ENCODE peak calls at places on chromosome 13, in eight cellular contexts. One of them, this sample, is unnamed.

GRCh38 chr13:113196970-113197737 is 11.3 kb downstream of the PCID2 start:
- DNase-seq in CD8-positive, alpha-beta T cell: no peak
- DNase-seq in GM20000: no peak
- DNase-seq in fibroblast of pulmonary artery: no peak
- DNase-seq in left ventricle myocardium inferior: no peak
- DNase-seq in mammary epithelial cell: no peak
- DNase-seq in lower leg skin: no peak
- DNase-seq in HFF-Myc: no peak
- DNase-seq in this sample: no peak

GRCh38 chr13:75180805-75181455 is 301.0 kb downstream of the TBC1D4 start:
- DNase-seq in HFF-Myc: no peak
- DNase-seq in lower leg skin: no peak
- DNase-seq in mammary epithelial cell: no peak
- DNase-seq in GM20000: no peak
- DNase-seq in fibroblast of pulmonary artery: peak; percentile 39
- DNase-seq in CD8-positive, alpha-beta T cell: no peak
- DNase-seq in left ventricle myocardium inferior: no peak
- DNase-seq in this sample: no peak

GRCh38 chr13:92967923-92968322 is 258.7 kb upstream of the GPC6 start:
- DNase-seq in CD8-positive, alpha-beta T cell: no peak
- DNase-seq in mammary epithelial cell: peak; percentile 9
- DNase-seq in lower leg skin: no peak
- DNase-seq in GM20000: no peak
- DNase-seq in fibroblast of pulmonary artery: peak; percentile 23
- DNase-seq in left ventricle myocardium inferior: no peak
- DNase-seq in HFF-Myc: no peak
- DNase-seq in this sample: no peak

GRCh38 chr13:31767175-31767900 is 28.0 kb downstream of the RXFP2 start:
- DNase-seq in fibroblast of pulmonary artery: peak; percentile 88
- DNase-seq in lower leg skin: no peak
- DNase-seq in mammary epithelial cell: peak; percentile 87
- DNase-seq in CD8-positive, alpha-beta T cell: no peak
- DNase-seq in GM20000: no peak
- DNase-seq in left ventricle myocardium inferior: no peak
- DNase-seq in HFF-Myc: no peak
- DNase-seq in this sample: no peak

GRCh38 chr13:71870036-71870435 is 3.0 kb upstream of the DACH1 start:
- DNase-seq in GM20000: no peak
- DNase-seq in HFF-Myc: no peak
- DNase-seq in mammary epithelial cell: no peak
- DNase-seq in fibroblast of pulmonary artery: no peak
- DNase-seq in CD8-positive, alpha-beta T cell: no peak
- DNase-seq in lower leg skin: no peak
- DNase-seq in left ventricle myocardium inferior: no peak
- DNase-seq in this sample: no peak

GRCh38 chr13:102774210-102774560 is 599 bp upstream of the TEX30 start:
- DNase-seq in CD8-positive, alpha-beta T cell: no peak
- DNase-seq in GM20000: no peak
- DNase-seq in lower leg skin: peak; percentile 84
- DNase-seq in left ventricle myocardium inferior: no peak
- DNase-seq in HFF-Myc: no peak
- DNase-seq in mammary epithelial cell: no peak
- DNase-seq in fibroblast of pulmonary artery: no peak
- DNase-seq in this sample: no peak

GRCh38 chr13:39144941-39145533 is 106.8 kb downstream of the NHLRC3 start:
- DNase-seq in left ventricle myocardium inferior: peak; percentile 40
- DNase-seq in CD8-positive, alpha-beta T cell: no peak
- DNase-seq in lower leg skin: peak; percentile 86
- DNase-seq in mammary epithelial cell: peak; percentile 54
- DNase-seq in GM20000: peak; percentile 61
- DNase-seq in fibroblast of pulmonary artery: peak; percentile 85
- DNase-seq in HFF-Myc: peak; percentile 21
- DNase-seq in this sample: peak; percentile 56

GRCh38 chr13:100608906-100609305 is 20.3 kb upstream of the GGACT start:
- DNase-seq in fibroblast of pulmonary artery: peak; percentile 22
- DNase-seq in CD8-positive, alpha-beta T cell: no peak
- DNase-seq in left ventricle myocardium inferior: no peak
- DNase-seq in lower leg skin: no peak
- DNase-seq in HFF-Myc: no peak
- DNase-seq in mammary epithelial cell: no peak
- DNase-seq in GM20000: peak; percentile 70
- DNase-seq in this sample: peak; percentile 75

GRCh38 chr13:109203587-109203986 is 574.2 kb downstream of the MYO16 start:
- DNase-seq in left ventricle myocardium inferior: no peak
- DNase-seq in CD8-positive, alpha-beta T cell: no peak
- DNase-seq in lower leg skin: no peak
- DNase-seq in mammary epithelial cell: no peak
- DNase-seq in HFF-Myc: no peak
- DNase-seq in GM20000: no peak
- DNase-seq in fibroblast of pulmonary artery: no peak
- DNase-seq in this sample: no peak

GRCh38 chr13:75544681-75545333 is 4.8 kb upstream of the UCHL3 start:
- DNase-seq in left ventricle myocardium inferior: no peak
- DNase-seq in CD8-positive, alpha-beta T cell: no peak
- DNase-seq in HFF-Myc: no peak
- DNase-seq in lower leg skin: no peak
- DNase-seq in fibroblast of pulmonary artery: peak; percentile 89
- DNase-seq in mammary epithelial cell: peak; percentile 66
- DNase-seq in GM20000: no peak
- DNase-seq in this sample: no peak

GRCh38 chr13:94559201-94559795 is 36.7 kb downstream of the TGDS start:
- DNase-seq in GM20000: no peak
- DNase-seq in HFF-Myc: no peak
- DNase-seq in fibroblast of pulmonary artery: no peak
- DNase-seq in lower leg skin: no peak
- DNase-seq in left ventricle myocardium inferior: no peak
- DNase-seq in mammary epithelial cell: no peak
- DNase-seq in CD8-positive, alpha-beta T cell: no peak
- DNase-seq in this sample: no peak

GRCh38 chr13:79973533-79973963 is 367.4 kb downstream of the SPRY2 start:
- DNase-seq in GM20000: peak; percentile 9
- DNase-seq in HFF-Myc: no peak
- DNase-seq in lower leg skin: no peak
- DNase-seq in CD8-positive, alpha-beta T cell: no peak
- DNase-seq in left ventricle myocardium inferior: peak; percentile 45
- DNase-seq in fibroblast of pulmonary artery: no peak
- DNase-seq in mammary epithelial cell: no peak
- DNase-seq in this sample: no peak

GRCh38 chr13:42893346-42893745 is 98.7 kb downstream of the EPSTI1 start:
- DNase-seq in left ventricle myocardium inferior: no peak
- DNase-seq in GM20000: no peak
- DNase-seq in CD8-positive, alpha-beta T cell: no peak
- DNase-seq in HFF-Myc: no peak
- DNase-seq in fibroblast of pulmonary artery: peak; percentile 81
- DNase-seq in lower leg skin: no peak
- DNase-seq in mammary epithelial cell: peak; percentile 12
- DNase-seq in this sample: no peak

GRCh38 chr13:99981115-99982020 is at the start of gene ZIC2:
- DNase-seq in left ventricle myocardium inferior: no peak
- DNase-seq in GM20000: no peak
- DNase-seq in mammary epithelial cell: peak; percentile 60
- DNase-seq in fibroblast of pulmonary artery: no peak
- DNase-seq in CD8-positive, alpha-beta T cell: no peak
- DNase-seq in lower leg skin: no peak
- DNase-seq in HFF-Myc: no peak
- DNase-seq in this sample: no peak

GRCh38 chr13:35471466-35472307 is 4.8 kb downstream of the MAB21L1 start:
- DNase-seq in left ventricle myocardium inferior: no peak
- DNase-seq in lower leg skin: no peak
- DNase-seq in fibroblast of pulmonary artery: peak; percentile 14
- DNase-seq in mammary epithelial cell: no peak
- DNase-seq in GM20000: no peak
- DNase-seq in CD8-positive, alpha-beta T cell: no peak
- DNase-seq in HFF-Myc: no peak
- DNase-seq in this sample: no peak

GRCh38 chr13:101624210-101624922 is 171.9 kb downstream of the ITGBL1 start:
- DNase-seq in HFF-Myc: no peak
- DNase-seq in CD8-positive, alpha-beta T cell: no peak
- DNase-seq in GM20000: no peak
- DNase-seq in left ventricle myocardium inferior: no peak
- DNase-seq in fibroblast of pulmonary artery: no peak
- DNase-seq in mammary epithelial cell: no peak
- DNase-seq in lower leg skin: no peak
- DNase-seq in this sample: no peak

GRCh38 chr13:20719783-20720182 is 16.3 kb downstream of the IL17D start:
- DNase-seq in CD8-positive, alpha-beta T cell: no peak
- DNase-seq in GM20000: no peak
- DNase-seq in left ventricle myocardium inferior: no peak
- DNase-seq in mammary epithelial cell: no peak
- DNase-seq in fibroblast of pulmonary artery: no peak
- DNase-seq in HFF-Myc: no peak
- DNase-seq in lower leg skin: no peak
- DNase-seq in this sample: no peak

GRCh38 chr13:68927387-68928026 is 1180.1 kb upstream of the ATXN8OS start:
- DNase-seq in left ventricle myocardium inferior: no peak
- DNase-seq in HFF-Myc: no peak
- DNase-seq in GM20000: no peak
- DNase-seq in fibroblast of pulmonary artery: no peak
- DNase-seq in lower leg skin: no peak
- DNase-seq in mammary epithelial cell: no peak
- DNase-seq in CD8-positive, alpha-beta T cell: no peak
- DNase-seq in this sample: no peak

GRCh38 chr13:29227560-29227959 is 367.9 kb downstream of the SLC7A1 start:
- DNase-seq in HFF-Myc: no peak
- DNase-seq in fibroblast of pulmonary artery: no peak
- DNase-seq in mammary epithelial cell: no peak
- DNase-seq in left ventricle myocardium inferior: no peak
- DNase-seq in GM20000: no peak
- DNase-seq in CD8-positive, alpha-beta T cell: no peak
- DNase-seq in lower leg skin: no peak
- DNase-seq in this sample: no peak

GRCh38 chr13:58687130-58687529 is 1055.6 kb downstream of the PCDH17 start:
- DNase-seq in HFF-Myc: no peak
- DNase-seq in fibroblast of pulmonary artery: no peak
- DNase-seq in left ventricle myocardium inferior: no peak
- DNase-seq in CD8-positive, alpha-beta T cell: no peak
- DNase-seq in mammary epithelial cell: no peak
- DNase-seq in GM20000: no peak
- DNase-seq in lower leg skin: no peak
- DNase-seq in this sample: no peak

GRCh38 chr13:30697177-30697953 is 38.0 kb upstream of the ALOX5AP start:
- DNase-seq in GM20000: no peak
- DNase-seq in HFF-Myc: no peak
- DNase-seq in fibroblast of pulmonary artery: no peak
- DNase-seq in mammary epithelial cell: no peak
- DNase-seq in lower leg skin: no peak
- DNase-seq in left ventricle myocardium inferior: no peak
- DNase-seq in CD8-positive, alpha-beta T cell: no peak
- DNase-seq in this sample: no peak

GRCh38 chr13:49893591-49893990 is 42.5 kb downstream of the SPRYD7 start:
- DNase-seq in left ventricle myocardium inferior: no peak
- DNase-seq in GM20000: no peak
- DNase-seq in lower leg skin: no peak
- DNase-seq in CD8-positive, alpha-beta T cell: no peak
- DNase-seq in fibroblast of pulmonary artery: no peak
- DNase-seq in mammary epithelial cell: no peak
- DNase-seq in HFF-Myc: no peak
- DNase-seq in this sample: no peak
- TF ChIP-seq CTCF in left ventricle myocardium inferior: no peak
- TF ChIP-seq CTCF in GM20000: no peak
- TF ChIP-seq CTCF in lower leg skin: no peak
- TF ChIP-seq CTCF in CD8-positive, alpha-beta T cell: no peak
- TF ChIP-seq CTCF in fibroblast of pulmonary artery: no peak
- TF ChIP-seq CTCF in mammary epithelial cell: no peak
- TF ChIP-seq CTCF in HFF-Myc: no peak
- TF ChIP-seq CTCF in this sample: no peak

DNA sequence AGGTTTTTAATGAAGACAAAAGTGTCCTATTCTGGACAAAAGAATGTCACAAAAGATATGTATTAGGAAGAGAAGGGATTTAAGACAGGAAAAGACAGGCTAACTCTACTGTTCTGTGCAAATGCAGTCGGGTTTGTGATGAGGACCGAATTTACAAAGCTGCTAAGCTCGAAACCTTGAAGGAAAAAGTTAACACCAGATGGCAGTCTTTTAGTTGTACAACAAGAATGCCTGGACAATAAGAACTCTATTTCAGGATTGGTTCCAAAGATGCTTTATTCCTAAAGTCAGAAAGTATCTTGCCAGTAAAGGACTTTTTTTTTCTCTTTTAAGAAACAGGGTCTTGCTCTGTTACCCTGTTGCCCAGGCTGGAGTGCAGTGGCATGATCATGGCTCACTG is 51.1 kb downstream of the HS6ST3 start:
- DNase-seq in HFF-Myc: no peak
- DNase-seq in mammary epithelial cell: peak; percentile 16
- DNase-seq in left ventricle myocardium inferior: no peak
- DNase-seq in lower leg skin: no peak
- DNase-seq in fibroblast of pulmonary artery: peak; percentile 56
- DNase-seq in GM20000: no peak
- DNase-seq in CD8-positive, alpha-beta T cell: no peak
- DNase-seq in this sample: no peak
- TF ChIP-seq CTCF in HFF-Myc: no peak
- TF ChIP-seq CTCF in mammary epithelial cell: peak; percentile 59
- TF ChIP-seq CTCF in left ventricle myocardium inferior: peak; percentile 43
- TF ChIP-seq CTCF in lower leg skin: no peak
- TF ChIP-seq CTCF in fibroblast of pulmonary artery: peak; percentile 36
- TF ChIP-seq CTCF in GM20000: no peak
- TF ChIP-seq CTCF in CD8-positive, alpha-beta T cell: no peak
- TF ChIP-seq CTCF in this sample: no peak

DNA sequence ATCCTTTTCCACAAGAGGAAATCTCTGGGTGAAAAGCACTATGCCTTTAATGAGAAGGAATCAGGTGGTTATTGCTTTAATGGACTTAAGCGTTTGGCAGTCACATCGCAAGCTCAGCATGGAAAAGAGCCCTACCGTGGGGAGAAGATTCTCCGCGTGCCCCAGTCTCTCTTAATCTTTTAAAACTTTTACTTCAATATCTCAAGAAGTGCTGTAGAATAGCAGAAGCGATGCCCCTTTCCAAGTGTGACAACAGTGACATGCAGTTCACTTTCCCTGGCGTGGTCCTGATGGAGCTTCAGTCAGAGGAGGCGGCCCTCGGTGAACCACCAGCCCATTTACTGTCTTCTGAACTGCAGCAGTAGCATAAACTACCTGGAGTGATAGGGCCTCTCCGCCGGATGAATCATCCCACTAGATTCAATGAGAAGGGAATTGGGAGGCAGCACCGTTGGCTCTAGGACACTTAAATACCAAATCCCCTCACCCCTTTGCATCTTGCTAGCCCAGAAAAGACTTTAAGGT is 112.7 kb upstream of the GPR12 start:
- DNase-seq in lower leg skin: no peak
- DNase-seq in left ventricle myocardium inferior: no peak
- DNase-seq in CD8-positive, alpha-beta T cell: no peak
- DNase-seq in HFF-Myc: no peak
- DNase-seq in fibroblast of pulmonary artery: no peak
- DNase-seq in GM20000: no peak
- DNase-seq in mammary epithelial cell: no peak
- DNase-seq in this sample: no peak
- TF ChIP-seq CTCF in lower leg skin: no peak
- TF ChIP-seq CTCF in left ventricle myocardium inferior: no peak
- TF ChIP-seq CTCF in CD8-positive, alpha-beta T cell: no peak
- TF ChIP-seq CTCF in HFF-Myc: no peak
- TF ChIP-seq CTCF in fibroblast of pulmonary artery: no peak
- TF ChIP-seq CTCF in GM20000: no peak
- TF ChIP-seq CTCF in mammary epithelial cell: no peak
- TF ChIP-seq CTCF in this sample: no peak

DNA sequence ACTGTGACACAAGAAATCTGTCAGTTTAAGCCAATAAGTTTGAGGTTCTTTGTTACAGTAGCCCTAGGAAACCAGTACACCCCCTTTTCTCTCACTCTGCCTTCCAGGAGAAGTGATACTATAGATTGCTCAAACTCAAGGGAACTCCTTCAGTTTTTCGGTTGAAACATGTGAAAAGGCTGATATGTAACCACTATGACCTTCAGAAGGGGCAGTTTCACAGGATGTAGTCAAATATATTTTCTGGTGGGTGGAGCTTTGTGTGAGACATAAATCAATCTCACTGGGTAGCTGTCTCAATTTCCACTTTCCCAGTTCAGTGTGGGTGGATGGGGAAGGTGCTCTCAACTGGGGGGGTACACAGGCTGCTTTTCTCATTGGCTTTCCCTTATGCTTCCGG is 41.7 kb downstream of the HTR2A start:
- DNase-seq in fibroblast of pulmonary artery: no peak
- DNase-seq in left ventricle myocardium inferior: no peak
- DNase-seq in CD8-positive, alpha-beta T cell: no peak
- DNase-seq in lower leg skin: no peak
- DNase-seq in mammary epithelial cell: no peak
- DNase-seq in HFF-Myc: no peak
- DNase-seq in GM20000: peak; percentile 22
- DNase-seq in this sample: peak; percentile 13
- TF ChIP-seq CTCF in fibroblast of pulmonary artery: no peak
- TF ChIP-seq CTCF in left ventricle myocardium inferior: no peak
- TF ChIP-seq CTCF in CD8-positive, alpha-beta T cell: no peak
- TF ChIP-seq CTCF in lower leg skin: no peak
- TF ChIP-seq CTCF in mammary epithelial cell: no peak
- TF ChIP-seq CTCF in HFF-Myc: no peak
- TF ChIP-seq CTCF in GM20000: no peak
- TF ChIP-seq CTCF in this sample: no peak

This sample was measured in GM13976.